ENCODE peak calls at places on chromosomes 4 and X, in seven cellular contexts. One of them, this sample, is unnamed.
A peak's percentile ranks its signal among the peaks of the same experiment; 100 is the strongest.

GRCh38 chr4:183607894-183608293 is 51.1 kb downstream of the RWDD4 start:
- DNase-seq in astrocyte of the spinal cord: no peak
- DNase-seq in H9: no peak
- DNase-seq in pancreas: no peak
- DNase-seq in brain microvascular endothelial cell: no peak
- DNase-seq in type B pancreatic cell: no peak
- DNase-seq in tibial artery: no peak
- DNase-seq in this sample: no peak

GRCh38 chr4:13403833-13404232 is 80.3 kb downstream of the RAB28 start:
- DNase-seq in pancreas: no peak
- DNase-seq in brain microvascular endothelial cell: no peak
- DNase-seq in tibial artery: no peak
- DNase-seq in H9: no peak
- DNase-seq in astrocyte of the spinal cord: no peak
- DNase-seq in type B pancreatic cell: no peak
- DNase-seq in this sample: no peak

GRCh38 chr4:7600247-7600646 is 165.5 kb upstream of the PSAPL1 start:
- DNase-seq in H9: no peak
- DNase-seq in type B pancreatic cell: no peak
- DNase-seq in astrocyte of the spinal cord: no peak
- DNase-seq in pancreas: no peak
- DNase-seq in brain microvascular endothelial cell: no peak
- DNase-seq in tibial artery: no peak
- DNase-seq in this sample: no peak

GRCh38 chrX:54710920-54711319 is 87.1 kb downstream of the ITIH6 start:
- DNase-seq in brain microvascular endothelial cell: no peak
- DNase-seq in pancreas: no peak
- DNase-seq in H9: no peak
- DNase-seq in astrocyte of the spinal cord: no peak
- DNase-seq in tibial artery: no peak
- DNase-seq in type B pancreatic cell: no peak
- DNase-seq in this sample: no peak

GRCh38 chr4:185565696-185566095 is 30.4 kb upstream of the PDLIM3 start:
- DNase-seq in tibial artery: no peak
- DNase-seq in pancreas: no peak
- DNase-seq in astrocyte of the spinal cord: no peak
- DNase-seq in type B pancreatic cell: no peak
- DNase-seq in H9: no peak
- DNase-seq in brain microvascular endothelial cell: no peak
- DNase-seq in this sample: no peak

GRCh38 chrX:48960291-48960690 is 2.9 kb upstream of the OTUD5 start:
- DNase-seq in pancreas: no peak
- DNase-seq in H9: no peak
- DNase-seq in brain microvascular endothelial cell: no peak
- DNase-seq in tibial artery: peak; percentile 34
- DNase-seq in type B pancreatic cell: no peak
- DNase-seq in astrocyte of the spinal cord: no peak
- DNase-seq in this sample: no peak

GRCh38 chr4:26298198-26298950 is 22.4 kb upstream of the RBPJ start:
- DNase-seq in type B pancreatic cell: no peak
- DNase-seq in astrocyte of the spinal cord: peak; percentile 78
- DNase-seq in tibial artery: no peak
- DNase-seq in H9: no peak
- DNase-seq in pancreas: no peak
- DNase-seq in brain microvascular endothelial cell: no peak
- DNase-seq in this sample: peak; percentile 43

GRCh38 chrX:9037296-9037695 is 3.4 kb upstream of the FAM9B start:
- DNase-seq in astrocyte of the spinal cord: no peak
- DNase-seq in brain microvascular endothelial cell: no peak
- DNase-seq in pancreas: no peak
- DNase-seq in tibial artery: no peak
- DNase-seq in H9: no peak
- DNase-seq in type B pancreatic cell: no peak
- DNase-seq in this sample: no peak

GRCh38 chr4:158754385-158755180 is 14.2 kb upstream of the FNIP2 start:
- DNase-seq in pancreas: no peak
- DNase-seq in astrocyte of the spinal cord: peak; percentile 18
- DNase-seq in H9: no peak
- DNase-seq in brain microvascular endothelial cell: no peak
- DNase-seq in type B pancreatic cell: no peak
- DNase-seq in tibial artery: no peak
- DNase-seq in this sample: no peak

GRCh38 chr4:83328486-83328885 is 6.2 kb downstream of the HPSE start:
- DNase-seq in type B pancreatic cell: no peak
- DNase-seq in brain microvascular endothelial cell: no peak
- DNase-seq in astrocyte of the spinal cord: no peak
- DNase-seq in pancreas: no peak
- DNase-seq in H9: peak; percentile 68
- DNase-seq in tibial artery: no peak
- DNase-seq in this sample: peak; percentile 19

GRCh38 chr4:125346616-125347015 is 31.9 kb downstream of the FAT4 start:
- DNase-seq in tibial artery: no peak
- DNase-seq in astrocyte of the spinal cord: no peak
- DNase-seq in brain microvascular endothelial cell: no peak
- DNase-seq in H9: no peak
- DNase-seq in type B pancreatic cell: no peak
- DNase-seq in pancreas: no peak
- DNase-seq in this sample: no peak

GRCh38 chr4:147678796-147679549 is 5.0 kb downstream of the PRMT9 start:
- DNase-seq in brain microvascular endothelial cell: no peak
- DNase-seq in pancreas: no peak
- DNase-seq in H9: peak; percentile 83
- DNase-seq in tibial artery: no peak
- DNase-seq in type B pancreatic cell: no peak
- DNase-seq in astrocyte of the spinal cord: no peak
- DNase-seq in this sample: peak; percentile 16
- TF ChIP-seq CTCF in brain microvascular endothelial cell: no peak
- TF ChIP-seq CTCF in pancreas: no peak
- TF ChIP-seq CTCF in H9: peak; percentile 69
- TF ChIP-seq CTCF in tibial artery: no peak
- TF ChIP-seq CTCF in type B pancreatic cell: no peak
- TF ChIP-seq CTCF in astrocyte of the spinal cord: no peak
- TF ChIP-seq CTCF in this sample: no peak

GRCh38 chrX:148947399-148948025 is 447.1 kb downstream of the AFF2 start:
- DNase-seq in type B pancreatic cell: no peak
- DNase-seq in H9: no peak
- DNase-seq in astrocyte of the spinal cord: no peak
- DNase-seq in brain microvascular endothelial cell: no peak
- DNase-seq in pancreas: no peak
- DNase-seq in tibial artery: no peak
- DNase-seq in this sample: no peak
- TF ChIP-seq CTCF in type B pancreatic cell: no peak
- TF ChIP-seq CTCF in H9: no peak
- TF ChIP-seq CTCF in astrocyte of the spinal cord: no peak
- TF ChIP-seq CTCF in brain microvascular endothelial cell: peak; percentile 28
- TF ChIP-seq CTCF in pancreas: no peak
- TF ChIP-seq CTCF in tibial artery: no peak
- TF ChIP-seq CTCF in this sample: no peak

GRCh38 chrX:151391722-151392121 is 5.3 kb upstream of the VMA21 start:
- DNase-seq in H9: peak; percentile 70
- DNase-seq in tibial artery: no peak
- DNase-seq in type B pancreatic cell: no peak
- DNase-seq in astrocyte of the spinal cord: no peak
- DNase-seq in brain microvascular endothelial cell: no peak
- DNase-seq in pancreas: no peak
- DNase-seq in this sample: no peak

GRCh38 chrX:151384807-151385206 is 12.2 kb upstream of the VMA21 start:
- DNase-seq in brain microvascular endothelial cell: no peak
- DNase-seq in type B pancreatic cell: no peak
- DNase-seq in tibial artery: no peak
- DNase-seq in astrocyte of the spinal cord: peak; percentile 8
- DNase-seq in pancreas: no peak
- DNase-seq in H9: no peak
- DNase-seq in this sample: no peak

GRCh38 chrX:151386838-151387459 is 10.1 kb upstream of the VMA21 start:
- DNase-seq in pancreas: no peak
- DNase-seq in H9: no peak
- DNase-seq in brain microvascular endothelial cell: no peak
- DNase-seq in type B pancreatic cell: no peak
- DNase-seq in astrocyte of the spinal cord: no peak
- DNase-seq in tibial artery: no peak
- DNase-seq in this sample: no peak
- TF ChIP-seq CTCF in pancreas: no peak
- TF ChIP-seq CTCF in H9: no peak
- TF ChIP-seq CTCF in brain microvascular endothelial cell: no peak
- TF ChIP-seq CTCF in type B pancreatic cell: no peak
- TF ChIP-seq CTCF in astrocyte of the spinal cord: no peak
- TF ChIP-seq CTCF in tibial artery: no peak
- TF ChIP-seq CTCF in this sample: no peak

GRCh38 chrX:40244116-40244515 is 146.4 kb upstream of the BCOR start:
- DNase-seq in pancreas: no peak
- DNase-seq in tibial artery: no peak
- DNase-seq in H9: no peak
- DNase-seq in type B pancreatic cell: no peak
- DNase-seq in brain microvascular endothelial cell: no peak
- DNase-seq in astrocyte of the spinal cord: no peak
- DNase-seq in this sample: no peak

GRCh38 chrX:40245411-40246140 is 147.8 kb upstream of the BCOR start:
- DNase-seq in astrocyte of the spinal cord: peak; percentile 47
- DNase-seq in brain microvascular endothelial cell: peak; percentile 26
- DNase-seq in tibial artery: peak; percentile 20
- DNase-seq in pancreas: no peak
- DNase-seq in H9: no peak
- DNase-seq in type B pancreatic cell: no peak
- DNase-seq in this sample: no peak

GRCh38 chrX:40247382-40247781 is 149.6 kb upstream of the BCOR start:
- DNase-seq in pancreas: no peak
- DNase-seq in astrocyte of the spinal cord: no peak
- DNase-seq in brain microvascular endothelial cell: no peak
- DNase-seq in H9: no peak
- DNase-seq in type B pancreatic cell: no peak
- DNase-seq in tibial artery: no peak
- DNase-seq in this sample: no peak

GRCh38 chrX:40243699-40244098 is 145.9 kb upstream of the BCOR start:
- DNase-seq in type B pancreatic cell: no peak
- DNase-seq in astrocyte of the spinal cord: no peak
- DNase-seq in tibial artery: no peak
- DNase-seq in brain microvascular endothelial cell: no peak
- DNase-seq in pancreas: no peak
- DNase-seq in H9: no peak
- DNase-seq in this sample: peak; percentile 35

GRCh38 chrX:40244980-40245379 is 147.2 kb upstream of the BCOR start:
- DNase-seq in type B pancreatic cell: no peak
- DNase-seq in astrocyte of the spinal cord: no peak
- DNase-seq in brain microvascular endothelial cell: peak; percentile 35
- DNase-seq in tibial artery: no peak
- DNase-seq in pancreas: no peak
- DNase-seq in H9: no peak
- DNase-seq in this sample: no peak
- TF ChIP-seq CTCF in type B pancreatic cell: peak; percentile 29
- TF ChIP-seq CTCF in astrocyte of the spinal cord: no peak
- TF ChIP-seq CTCF in brain microvascular endothelial cell: peak; percentile 18
- TF ChIP-seq CTCF in tibial artery: no peak
- TF ChIP-seq CTCF in pancreas: no peak
- TF ChIP-seq CTCF in H9: no peak
- TF ChIP-seq CTCF in this sample: no peak

GRCh38 chr4:141860974-141861373 is 224.6 kb downstream of the IL15 start:
- DNase-seq in tibial artery: no peak
- DNase-seq in type B pancreatic cell: no peak
- DNase-seq in H9: no peak
- DNase-seq in astrocyte of the spinal cord: no peak
- DNase-seq in pancreas: no peak
- DNase-seq in brain microvascular endothelial cell: no peak
- DNase-seq in this sample: no peak
- TF ChIP-seq CTCF in tibial artery: no peak
- TF ChIP-seq CTCF in type B pancreatic cell: no peak
- TF ChIP-seq CTCF in H9: peak; percentile 57
- TF ChIP-seq CTCF in astrocyte of the spinal cord: no peak
- TF ChIP-seq CTCF in pancreas: no peak
- TF ChIP-seq CTCF in brain microvascular endothelial cell: no peak
- TF ChIP-seq CTCF in this sample: no peak

DNA sequence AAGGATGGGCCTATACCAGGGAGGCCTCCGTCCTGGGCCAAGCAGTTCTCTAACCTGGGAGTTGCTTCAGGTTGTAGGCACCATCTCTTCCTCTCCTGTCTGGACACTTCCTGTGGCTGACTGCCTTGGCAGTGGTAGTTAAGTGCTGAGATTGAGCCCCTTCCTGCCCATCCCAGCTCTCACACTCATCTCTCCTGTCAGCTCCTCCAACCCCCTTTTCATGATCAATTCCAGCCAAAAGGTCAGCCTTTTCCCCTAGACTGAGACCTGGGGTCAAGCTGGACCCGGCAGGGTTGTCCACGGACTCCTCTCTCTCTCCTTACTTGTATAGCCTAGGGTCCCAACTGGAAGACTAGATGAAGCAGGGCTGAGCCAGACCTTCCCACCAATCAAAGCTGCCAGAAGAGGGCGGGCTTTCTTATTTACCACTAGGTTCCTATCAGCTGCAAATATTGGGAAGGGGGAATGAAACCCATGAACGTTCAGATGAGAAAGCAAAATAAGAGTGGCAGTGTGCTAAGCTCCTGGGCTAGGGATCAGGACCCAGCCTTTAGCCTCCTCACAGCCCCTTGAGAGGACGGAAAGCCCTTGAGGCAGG is 34.5 kb downstream of the KDM5C start:
- DNase-seq in tibial artery: no peak
- DNase-seq in H9: peak; percentile 64
- DNase-seq in brain microvascular endothelial cell: no peak
- DNase-seq in pancreas: no peak
- DNase-seq in type B pancreatic cell: no peak
- DNase-seq in astrocyte of the spinal cord: no peak
- DNase-seq in this sample: no peak
- TF ChIP-seq CTCF in tibial artery: no peak
- TF ChIP-seq CTCF in H9: peak; percentile 60
- TF ChIP-seq CTCF in brain microvascular endothelial cell: peak; percentile 58
- TF ChIP-seq CTCF in pancreas: no peak
- TF ChIP-seq CTCF in type B pancreatic cell: no peak
- TF ChIP-seq CTCF in astrocyte of the spinal cord: peak; percentile 31
- TF ChIP-seq CTCF in this sample: no peak

GRCh38 chrX:18119856-18120255 is 100.8 kb downstream of the BEND2 start:
- DNase-seq in tibial artery: no peak
- DNase-seq in H9: no peak
- DNase-seq in pancreas: no peak
- DNase-seq in brain microvascular endothelial cell: no peak
- DNase-seq in type B pancreatic cell: no peak
- DNase-seq in astrocyte of the spinal cord: no peak
- DNase-seq in this sample: no peak
- TF ChIP-seq CTCF in tibial artery: no peak
- TF ChIP-seq CTCF in H9: no peak
- TF ChIP-seq CTCF in pancreas: no peak
- TF ChIP-seq CTCF in brain microvascular endothelial cell: no peak
- TF ChIP-seq CTCF in type B pancreatic cell: no peak
- TF ChIP-seq CTCF in astrocyte of the spinal cord: no peak
- TF ChIP-seq CTCF in this sample: no peak